ENCODE peak calls at places on chromosomes 5 and 9, in eight cellular contexts. P is CD8-positive, alpha-beta memory T cell; U is prostate gland; L is fibroblast of lung; C is GM23248; K is upper lobe of right lung; W is H1; G is uterus. T is an unnamed sample.

GRCh38 chr5:138495351-138495750 is 30.1 kb downstream of the EGR1 start:
- DNase-seq in K (no peak), C (peak), P (no peak), U (no peak), L (no peak), W (no peak), G (no peak), T (no peak)

GRCh38 chr9:12880406-12881016 is 105.7 kb downstream of the LURAP1L start:
- DNase-seq in G (no peak), L (peak), K (no peak), P (no peak), W (no peak), U (no peak), C (peak), T (no peak)

GRCh38 chr9:77897292-77897691 is 134.3 kb downstream of the GNAQ start:
- DNase-seq in L (peak), C (peak), U (no peak), W (no peak), G (peak), K (no peak), P (no peak), T (no peak)

GRCh38 chr9:135884328-135885035 is 22.9 kb downstream of the CAMSAP1 start:
- DNase-seq in P (no peak), K (no peak), C (peak), G (no peak), W (no peak), L (peak), U (no peak), T (no peak)

GRCh38 chr9:106860731-106861584 is 2.0 kb upstream of the ZNF462 start:
- DNase-seq in U (peak), P (no peak), L (peak), K (peak), G (peak), W (no peak), C (peak), T (peak)

GRCh38 chr5:60295423-60295822 is 401.9 kb upstream of the PDE4D start:
- DNase-seq in W (no peak), G (no peak), K (no peak), P (no peak), C (peak), L (peak), U (no peak), T (no peak)

GRCh38 chr9:90799271-90799860 is 2.3 kb upstream of the SYK start:
- DNase-seq in C (no peak), W (no peak), K (no peak), U (no peak), P (no peak), G (no peak), L (no peak), T (no peak)

GRCh38 chr5:158770506-158770905 is 329.2 kb downstream of the EBF1 start:
- DNase-seq in K (no peak), U (no peak), W (peak), C (peak), G (peak), P (no peak), L (no peak), T (no peak)

GRCh38 chr9:26856413-26857032 is 36.1 kb downstream of the CAAP1 start:
- DNase-seq in L (peak), K (no peak), W (no peak), P (no peak), G (no peak), C (peak), U (peak), T (no peak)

GRCh38 chr5:109035470-109035869 is 287.8 kb downstream of the FER start:
- DNase-seq in P (no peak), K (no peak), W (no peak), G (no peak), L (peak), U (no peak), C (peak), T (no peak)

GRCh38 chr9:109745335-109746283 is 34.4 kb upstream of the PALM2AKAP2 start:
- DNase-seq in P (no peak), U (peak), G (peak), K (peak), L (peak), C (peak), W (no peak), T (peak)

GRCh38 chr9:109755040-109755439 is 25.0 kb upstream of the PALM2AKAP2 start:
- DNase-seq in P (no peak), C (no peak), U (no peak), L (no peak), K (no peak), G (no peak), W (no peak), T (no peak)

GRCh38 chr9:109753308-109753707 is 26.7 kb upstream of the PALM2AKAP2 start:
- DNase-seq in W (no peak), L (no peak), U (no peak), K (no peak), P (no peak), C (no peak), G (no peak), T (no peak)

GRCh38 chr9:109751253-109751652 is 28.7 kb upstream of the PALM2AKAP2 start:
- DNase-seq in G (no peak), L (peak), K (no peak), W (no peak), C (peak), U (no peak), P (no peak), T (no peak)
- H3K27ac ChIP-seq in G (no peak), L (no peak), K (no peak), W (no peak), C (no peak), U (no peak), P (no peak), T (no peak)

GRCh38 chr5:83552275-83552674 is 80.7 kb downstream of the VCAN start:
- DNase-seq in C (peak), W (no peak), U (no peak), K (no peak), L (no peak), P (no peak), G (no peak), T (no peak)
- H3K27ac ChIP-seq in C (peak), W (no peak), U (no peak), K (no peak), L (no peak), P (no peak), G (no peak), T (peak)

GRCh38 chr5:92543246-92543645 is 1037.8 kb downstream of the NR2F1-AS1 start:
- DNase-seq in C (peak), K (no peak), W (no peak), L (peak), G (no peak), U (no peak), P (no peak), T (no peak)

GRCh38 chr5:92544042-92544441 is 1037.0 kb downstream of the NR2F1-AS1 start:
- DNase-seq in G (no peak), L (no peak), K (no peak), U (no peak), P (no peak), C (peak), W (no peak), T (no peak)

GRCh38 chr5:92548351-92548750 is 1032.7 kb downstream of the NR2F1-AS1 start:
- DNase-seq in P (no peak), K (no peak), L (peak), C (no peak), W (no peak), U (no peak), G (no peak), T (no peak)

DNA sequence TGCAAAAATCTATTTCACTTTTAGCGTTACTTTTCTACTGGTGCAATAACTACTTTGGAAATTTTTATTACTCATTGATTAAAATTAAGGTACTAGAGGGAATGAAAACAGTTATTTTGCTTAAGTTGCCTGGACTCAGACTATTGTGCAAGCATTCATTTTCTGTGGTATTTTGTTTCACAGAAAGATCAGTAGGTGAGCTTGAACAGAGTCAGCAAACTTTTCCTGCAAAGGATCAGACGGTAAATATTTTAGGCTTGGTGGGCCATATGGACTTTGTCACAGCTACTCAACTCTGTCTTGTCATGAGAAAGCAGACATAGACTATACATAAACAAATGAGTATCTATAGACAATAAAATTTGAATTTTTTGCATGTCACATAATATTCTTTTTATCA is 1036.5 kb downstream of the NR2F1-AS1 start:
- DNase-seq in P (no peak), U (no peak), C (peak), W (no peak), L (peak), G (no peak), K (no peak), T (no peak)
- H3K27ac ChIP-seq in P (no peak), U (no peak), C (peak), W (no peak), L (no peak), G (no peak), K (no peak), T (no peak)

DNA sequence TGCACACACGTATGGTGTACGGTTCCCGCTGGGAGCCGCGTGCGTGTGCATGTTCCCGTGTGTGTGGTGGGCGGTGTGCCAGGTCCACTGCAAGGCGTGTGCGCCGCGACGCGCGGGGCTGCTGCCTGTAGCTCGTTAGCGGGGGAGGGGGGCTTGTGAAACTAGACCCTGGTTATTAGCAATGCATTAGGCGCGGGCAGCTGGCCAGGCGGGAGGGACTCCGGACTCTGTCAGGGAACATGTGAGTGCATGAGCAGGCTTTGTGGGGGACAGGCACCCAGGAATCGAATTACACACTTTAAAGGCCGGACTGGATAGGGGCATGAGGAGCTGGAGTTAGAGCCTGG is 32.2 kb upstream of the ENHO start:
- DNase-seq in L (no peak), C (no peak), P (no peak), K (peak), W (no peak), U (no peak), G (no peak), T (no peak)
- H3K27ac ChIP-seq in L (no peak), C (no peak), P (no peak), K (no peak), W (no peak), U (no peak), G (no peak), T (no peak)

DNA sequence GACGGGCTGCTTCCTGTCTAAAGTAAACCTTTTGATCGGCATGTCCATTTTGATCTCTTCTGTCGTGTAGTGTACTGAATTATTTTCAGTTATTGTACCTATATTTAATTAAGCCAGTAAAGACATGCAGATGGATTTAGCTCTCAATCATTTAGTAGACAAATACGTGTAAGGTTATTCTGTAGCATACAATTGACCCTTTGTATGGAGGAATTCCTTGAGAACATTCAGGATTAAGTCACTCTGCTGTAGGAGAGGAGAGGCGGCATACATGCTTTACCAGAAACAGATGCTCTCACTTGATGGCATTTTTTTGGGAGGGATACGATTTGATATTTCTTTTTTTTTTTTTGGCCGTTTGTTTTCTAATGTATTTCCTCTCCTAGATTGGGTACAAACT is 141.0 kb downstream of the PBX3 start:
- DNase-seq in U (no peak), G (no peak), W (no peak), C (peak), P (no peak), L (peak), K (no peak), T (no peak)
- H3K27ac ChIP-seq in U (no peak), G (no peak), W (no peak), C (peak), P (no peak), L (no peak), K (no peak), T (peak)

GRCh38 chr9:16068476-16068875 is 515.6 kb downstream of the CCDC171 start:
- DNase-seq in P (no peak), W (no peak), U (no peak), K (no peak), L (peak), C (no peak), G (no peak), T (no peak)
- H3K27ac ChIP-seq in P (no peak), W (no peak), U (no peak), K (no peak), L (no peak), C (no peak), G (no peak), T (no peak)

T was measured in left ventricle myocardium inferior.